ENCODE peak calls at places on chromosomes 5 and 9, in four cellular contexts. J is K562, A is aorta, K is brain microvascular endothelial cell. X is an unnamed sample.

GRCh38 chr9:123322771-123323481 is 33.1 kb upstream of the CRB2 start:
- DNase-seq in J (no peak), K (no peak), A (no peak), X (no peak)

GRCh38 chr9:73118898-73119554 is 32.6 kb upstream of the ANXA1 start:
- DNase-seq in J (no peak), A (no peak), K (peak; percentile 69), X (peak; percentile 87)

GRCh38 chr9:7963026-7963425 is 163.4 kb upstream of the DMAC1 start:
- DNase-seq in J (no peak), A (no peak), K (no peak), X (no peak)

GRCh38 chr5:141740885-141741284 is 58.9 kb upstream of the ARAP3 start:
- DNase-seq in J (peak; percentile 19), A (no peak), K (no peak), X (no peak)

GRCh38 chr5:83475540-83476469 is 4.3 kb downstream of the VCAN start:
- DNase-seq in J (no peak), A (no peak), K (peak; percentile 61), X (peak; percentile 26)

GRCh38 chr5:54909911-54910870 is 75.2 kb downstream of the ESM1 start:
- DNase-seq in A (no peak), K (peak; percentile 76), J (no peak), X (no peak)

GRCh38 chr9:111065414-111065813 is 27.1 kb upstream of the LPAR1 start:
- DNase-seq in A (no peak), K (no peak), J (no peak), X (no peak)

GRCh38 chr5:51475628-51476027 is 92.4 kb downstream of the ISL1 start:
- DNase-seq in J (no peak), K (no peak), A (no peak), X (no peak)

GRCh38 chr9:75687359-75687953 is 203.0 kb upstream of the PCSK5 start:
- DNase-seq in J (no peak), K (no peak), A (no peak), X (no peak)

GRCh38 chr5:2148312-2149195 is 265.8 kb upstream of the IRX4 start:
- DNase-seq in K (no peak), J (no peak), A (no peak), X (no peak)

GRCh38 chr9:32811251-32811650 is 27.9 kb downstream of the TMEM215 start:
- DNase-seq in J (no peak), A (no peak), K (no peak), X (no peak)

GRCh38 chr9:112332977-112333638 is at the start of gene PTBP3:
- DNase-seq in K (no peak), A (peak; percentile 87), J (peak; percentile 69), X (no peak)

GRCh38 chr5:8058626-8059180 is 189.8 kb downstream of the MTRR start:
- DNase-seq in J (no peak), A (no peak), K (no peak), X (no peak)

GRCh38 chr5:94615843-94616242 is 2.6 kb downstream of the KIAA0825 start:
- DNase-seq in K (no peak), J (no peak), A (no peak), X (no peak)

GRCh38 chr9:133777871-133778270 is 39.7 kb upstream of the SARDH start:
- DNase-seq in J (no peak), K (no peak), A (peak; percentile 35), X (no peak)

GRCh38 chr9:98933890-98934289 is 9.8 kb upstream of the COL15A1 start:
- DNase-seq in K (no peak), A (no peak), J (no peak), X (no peak)

GRCh38 chr9:95138474-95138873 is 179.0 kb downstream of the FANCC start:
- DNase-seq in A (no peak), J (no peak), K (no peak), X (no peak)

GRCh38 chr5:139639619-139640431 is 8.3 kb upstream of the CXXC5 start:
- DNase-seq in A (peak; percentile 35), K (no peak), J (no peak), X (no peak)

GRCh38 chr9:136364942-136365774 is 1.6 kb upstream of the DNLZ start:
- DNase-seq in K (no peak), A (no peak), J (peak; percentile 63), X (no peak)

GRCh38 chr9:131395027-131395744 is 1.3 kb downstream of the PRRC2B start:
- DNase-seq in A (peak; percentile 49), J (peak; percentile 30), K (no peak), X (no peak)

GRCh38 chr5:94632024-94632423 is 13.6 kb downstream of the SLF1 start:
- DNase-seq in K (no peak), A (no peak), J (no peak), X (no peak)

GRCh38 chr5:123700624-123701023 is 188.6 kb downstream of the CSNK1G3 start:
- DNase-seq in J (no peak), A (no peak), K (peak; percentile 98), X (peak; percentile 72)

GRCh38 chr9:77601476-77602056 is 46.6 kb downstream of the GNA14 start:
- DNase-seq in K (no peak), J (no peak), A (no peak), X (no peak)

GRCh38 chr5:159324986-159325385 is 5.3 kb downstream of the IL12B start:
- DNase-seq in J (no peak), K (no peak), A (no peak), X (no peak)

GRCh38 chr9:36991516-36992134 is 42.4 kb downstream of the PAX5 start:
- DNase-seq in K (peak; percentile 11), A (no peak), J (peak; percentile 58), X (no peak)

GRCh38 chr5:132226516-132227234 is 978 bp downstream of the P4HA2 start:
- DNase-seq in A (peak; percentile 62), K (no peak), J (no peak), X (no peak)

GRCh38 chr9:94228616-94229015 is 30.5 kb upstream of the ZNF169 start:
- DNase-seq in J (no peak), K (no peak), A (no peak), X (no peak)

GRCh38 chr9:106878943-106879916 is 16.3 kb downstream of the ZNF462 start:
- DNase-seq in A (peak; percentile 83), K (peak; percentile 91), J (no peak), X (peak; percentile 77)

GRCh38 chr9:76459691-76460635 is 981 bp downstream of the GCNT1 start:
- DNase-seq in J (peak; percentile 23), K (peak; percentile 55), A (peak; percentile 58), X (no peak)

GRCh38 chr9:129500166-129500862 is 120.6 kb downstream of the C9orf50 start:
- DNase-seq in K (no peak), J (no peak), A (no peak), X (no peak)
- H3K27ac ChIP-seq in K (peak overlapping the region; percentile 67), J (no peak overlapping the region), A (peak overlapping the region; percentile 82), X (no peak overlapping the region)

GRCh38 chr5:119270121-119270565 is 85.7 kb upstream of the TNFAIP8 start:
- DNase-seq in K (no peak), A (no peak), J (no peak), X (no peak)

GRCh38 chr5:119273391-119273839 is 82.4 kb upstream of the TNFAIP8 start:
- DNase-seq in J (no peak), A (peak; percentile 54), K (no peak), X (no peak)

GRCh38 chr5:119271758-119272730 is 83.8 kb upstream of the TNFAIP8 start:
- DNase-seq in K (no peak), A (no peak), J (no peak), X (no peak)

GRCh38 chr5:119269061-119269579 is 86.7 kb upstream of the TNFAIP8 start:
- DNase-seq in J (peak; percentile 50), A (no peak), K (peak; percentile 12), X (no peak)

DNA sequence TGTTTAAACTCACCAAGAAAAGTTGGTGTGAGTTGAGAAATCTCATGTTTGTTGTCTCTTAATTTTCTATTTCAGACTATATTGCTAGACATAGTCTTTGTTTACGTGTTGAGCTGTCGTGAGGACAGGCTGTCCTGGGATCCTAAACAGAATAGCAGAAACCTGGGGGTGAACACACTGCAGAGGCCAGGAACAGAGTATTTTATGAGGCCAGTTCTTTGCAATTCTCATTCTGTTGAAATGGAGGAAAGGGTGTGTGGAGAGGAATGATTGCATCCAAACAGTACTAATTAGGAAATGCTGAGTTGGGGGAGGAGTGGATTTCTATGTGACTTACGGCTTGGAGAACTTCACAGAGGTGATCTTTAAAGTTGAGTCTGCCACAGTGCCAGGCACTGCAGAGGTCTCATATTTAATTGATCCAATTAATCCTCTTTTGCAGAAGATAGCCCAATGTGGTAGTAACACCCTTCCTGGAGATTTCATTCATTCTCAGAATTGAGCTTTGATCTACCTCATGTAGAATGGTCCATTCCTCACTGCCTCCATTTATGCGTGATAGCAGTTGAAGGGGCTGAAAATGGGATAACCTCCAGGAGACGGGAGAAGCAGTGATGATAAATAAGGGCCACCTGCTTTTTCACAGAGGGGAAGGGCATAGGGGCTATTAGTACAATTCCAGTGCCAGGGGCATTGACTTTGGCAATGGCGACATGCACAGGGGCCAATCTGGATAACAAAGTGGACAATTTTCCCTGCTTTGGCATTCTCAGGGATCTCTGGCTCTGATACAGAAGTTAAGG is 84.7 kb upstream of the TNFAIP8 start:
- DNase-seq in J (no peak), K (no peak), A (no peak), X (no peak)
- H3K27ac ChIP-seq in J (no peak overlapping the region), K (no peak overlapping the region), A (peak overlapping the region; percentile 17), X (no peak overlapping the region)

GRCh38 chr9:127497656-127498290 is 46.5 kb downstream of the LRSAM1 start:
- DNase-seq in J (no peak), K (no peak), A (no peak), X (no peak)

GRCh38 chr9:127495884-127496555 is 44.7 kb downstream of the LRSAM1 start:
- DNase-seq in A (no peak), K (no peak), J (no peak), X (no peak)

GRCh38 chr9:127496974-127497373 is 45.7 kb downstream of the LRSAM1 start:
- DNase-seq in A (no peak), J (no peak), K (no peak), X (no peak)

GRCh38 chr9:127500399-127500798 is 49.1 kb downstream of the LRSAM1 start:
- DNase-seq in A (no peak), J (no peak), K (no peak), X (no peak)

DNA sequence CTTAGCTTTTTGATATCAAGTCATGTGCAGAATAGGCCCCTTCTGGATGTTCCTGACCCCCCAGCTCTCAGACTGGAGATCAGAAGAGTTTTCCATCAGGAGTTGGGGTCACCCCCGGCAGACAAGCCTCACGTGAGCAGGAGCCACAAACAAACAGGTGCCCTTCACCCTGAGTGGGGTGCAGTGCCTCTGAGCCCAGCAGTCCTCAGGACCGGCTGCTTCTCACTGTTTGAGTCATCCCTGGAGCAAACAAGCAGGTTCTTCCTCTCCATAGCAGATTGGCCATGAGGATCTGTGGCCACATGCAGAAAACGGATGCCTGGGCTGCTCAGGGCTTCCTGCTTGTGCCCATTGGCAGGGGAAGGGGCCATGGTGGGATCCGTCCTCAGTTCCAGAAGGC is 47.0 kb downstream of the LRSAM1 start:
- DNase-seq in A (no peak), K (no peak), J (no peak), X (no peak)
- H3K27ac ChIP-seq in A (no peak overlapping the region), K (no peak overlapping the region), J (no peak overlapping the region), X (peak overlapping the region; percentile 7)

GRCh38 chr5:34610576-34610975 is 45.6 kb upstream of the RAI14 start:
- DNase-seq in J (no peak), K (no peak), A (no peak), X (no peak)
- H3K27ac ChIP-seq in J (no peak overlapping the region), K (peak overlapping the region; percentile 96), A (peak overlapping the region; percentile 35), X (no peak overlapping the region)